ENCODE peak calls at places on chromosome 7, in four cellular contexts. One of them, this sample, is unnamed.

GRCh38 chr7:55140221-55140980 is 121.6 kb downstream of the EGFR start:
- DNase-seq in H1: no peak
- DNase-seq in K562: no peak
- DNase-seq in SK-N-SH: no peak
- DNase-seq in this sample: no peak

GRCh38 chr7:107501593-107501992 is 31.7 kb downstream of the GPR22 start:
- DNase-seq in H1: no peak
- DNase-seq in K562: peak
- DNase-seq in SK-N-SH: peak
- DNase-seq in this sample: no peak

GRCh38 chr7:16034353-16034752 is 347.9 kb upstream of the MEOX2 start:
- DNase-seq in H1: no peak
- DNase-seq in K562: no peak
- DNase-seq in SK-N-SH: no peak
- DNase-seq in this sample: no peak

GRCh38 chr7:1854521-1855395 is 184.7 kb downstream of the ELFN1 start:
- DNase-seq in H1: peak
- DNase-seq in K562: peak
- DNase-seq in SK-N-SH: no peak
- DNase-seq in this sample: no peak

GRCh38 chr7:1552200-1552599 is 3.8 kb downstream of the TMEM184A start:
- DNase-seq in H1: no peak
- DNase-seq in K562: no peak
- DNase-seq in SK-N-SH: no peak
- DNase-seq in this sample: no peak

GRCh38 chr7:85162743-85163142 is 24.1 kb downstream of the SEMA3D start:
- DNase-seq in H1: no peak
- DNase-seq in K562: no peak
- DNase-seq in SK-N-SH: no peak
- DNase-seq in this sample: no peak

GRCh38 chr7:111424768-111425167 is 137.5 kb downstream of the IMMP2L start:
- DNase-seq in H1: no peak
- DNase-seq in K562: no peak
- DNase-seq in SK-N-SH: no peak
- DNase-seq in this sample: no peak

GRCh38 chr7:96088579-96088978 is 233.3 kb downstream of the SLC25A13 start:
- DNase-seq in H1: no peak
- DNase-seq in K562: no peak
- DNase-seq in SK-N-SH: no peak
- DNase-seq in this sample: no peak

GRCh38 chr7:159088016-159088865 is 56.4 kb downstream of the VIPR2 start:
- DNase-seq in H1: peak
- DNase-seq in K562: no peak
- DNase-seq in SK-N-SH: no peak
- DNase-seq in this sample: no peak

GRCh38 chr7:54783952-54784351 is 24.9 kb upstream of the SEC61G start:
- DNase-seq in H1: no peak
- DNase-seq in K562: no peak
- DNase-seq in SK-N-SH: no peak
- DNase-seq in this sample: no peak

GRCh38 chr7:78770422-78771410 is 682.8 kb downstream of the MAGI2 start:
- DNase-seq in H1: peak
- DNase-seq in K562: no peak
- DNase-seq in SK-N-SH: peak
- DNase-seq in this sample: no peak

GRCh38 chr7:158649279-158649678 is 55.3 kb downstream of the NCAPG2 start:
- DNase-seq in H1: no peak
- DNase-seq in K562: no peak
- DNase-seq in SK-N-SH: peak
- DNase-seq in this sample: no peak

GRCh38 chr7:140451716-140452115 is 27.6 kb downstream of the MKRN1 start:
- DNase-seq in H1: no peak
- DNase-seq in K562: no peak
- DNase-seq in SK-N-SH: no peak
- DNase-seq in this sample: no peak

GRCh38 chr7:111274882-111275281 is 184.0 kb downstream of the LRRN3 start:
- DNase-seq in H1: no peak
- DNase-seq in K562: no peak
- DNase-seq in SK-N-SH: no peak
- DNase-seq in this sample: no peak

GRCh38 chr7:103637080-103637479 is 191.1 kb upstream of the SLC26A5 start:
- DNase-seq in H1: no peak
- DNase-seq in K562: no peak
- DNase-seq in SK-N-SH: no peak
- DNase-seq in this sample: no peak

GRCh38 chr7:158272091-158272490 is 315.5 kb downstream of the PTPRN2 start:
- DNase-seq in H1: no peak
- DNase-seq in K562: no peak
- DNase-seq in SK-N-SH: peak
- DNase-seq in this sample: no peak

GRCh38 chr7:82805527-82805960 is 357.1 kb downstream of the PCLO start:
- DNase-seq in H1: no peak
- DNase-seq in K562: no peak
- DNase-seq in SK-N-SH: peak
- DNase-seq in this sample: no peak

GRCh38 chr7:137953043-137953691 is 48.7 kb downstream of the CREB3L2 start:
- DNase-seq in H1: no peak
- DNase-seq in K562: no peak
- DNase-seq in SK-N-SH: no peak
- DNase-seq in this sample: no peak
- TF ChIP-seq POLR2AphosphoS5 in H1: no peak
- TF ChIP-seq POLR2AphosphoS5 in K562: no peak
- TF ChIP-seq POLR2AphosphoS5 in SK-N-SH: no peak
- TF ChIP-seq POLR2AphosphoS5 in this sample: no peak

DNA sequence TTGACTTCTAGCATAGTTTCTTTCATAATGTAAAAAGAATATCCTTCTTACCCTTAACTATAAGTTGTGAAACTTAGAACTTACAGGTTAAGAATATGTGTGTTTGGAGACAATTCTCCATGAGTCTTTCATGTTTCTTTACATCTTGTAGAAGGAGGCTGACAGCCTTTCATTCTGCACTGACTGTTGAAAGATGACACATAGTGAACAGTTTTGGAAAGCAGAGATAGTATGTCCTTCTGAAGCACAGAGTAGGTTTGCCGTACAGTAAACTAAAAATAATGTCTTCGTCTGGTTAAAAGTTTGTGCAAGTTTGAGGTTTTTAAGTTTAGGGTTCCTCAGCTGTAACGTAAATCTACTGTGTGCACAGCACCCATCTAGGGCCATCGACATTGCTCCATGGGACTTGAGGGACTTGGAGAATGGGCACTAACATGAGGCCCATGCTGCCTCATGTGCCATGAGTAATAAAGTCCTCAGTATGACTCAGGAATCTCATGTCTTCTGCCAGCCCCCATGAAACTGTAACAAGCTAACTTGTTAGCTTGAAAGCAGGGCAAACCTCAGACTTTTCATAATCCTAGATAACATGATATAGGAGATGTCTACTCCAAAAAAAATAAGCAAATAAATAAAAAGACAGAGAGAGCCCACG is 24.5 kb upstream of the ELAPOR2 start:
- DNase-seq in H1: no peak
- DNase-seq in K562: no peak
- DNase-seq in SK-N-SH: no peak
- DNase-seq in this sample: no peak
- TF ChIP-seq TAF1 in H1: no peak
- TF ChIP-seq TAF1 in K562: no peak
- TF ChIP-seq TAF1 in SK-N-SH: no peak
- TF ChIP-seq TAF1 in this sample: no peak

DNA sequence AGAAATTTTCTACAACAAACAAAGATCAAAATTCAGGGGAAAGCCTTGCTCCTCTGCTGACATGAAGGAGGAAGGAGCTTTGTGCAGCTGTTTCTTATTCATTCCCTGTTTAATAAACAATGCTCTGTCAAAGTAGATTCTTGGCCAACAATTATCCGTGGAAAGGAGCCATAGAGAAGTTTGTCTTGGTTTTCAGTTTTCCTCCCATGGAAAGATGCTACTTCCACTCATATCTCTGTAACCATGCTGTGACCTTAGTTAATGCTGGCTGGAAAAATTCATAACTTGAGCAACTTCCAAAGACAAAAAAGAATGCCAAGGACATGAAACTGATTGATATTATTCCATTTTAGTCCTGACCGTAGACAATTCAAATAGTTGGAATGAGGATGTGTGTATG is 8.1 kb downstream of the DDC start:
- DNase-seq in H1: no peak
- DNase-seq in K562: no peak
- DNase-seq in SK-N-SH: no peak
- DNase-seq in this sample: no peak
- TF ChIP-seq POLR2AphosphoS5 in H1: no peak
- TF ChIP-seq POLR2AphosphoS5 in K562: no peak
- TF ChIP-seq POLR2AphosphoS5 in SK-N-SH: no peak
- TF ChIP-seq POLR2AphosphoS5 in this sample: no peak

GRCh38 chr7:76011437-76011836 is 17.0 kb upstream of the TMEM120A start:
- DNase-seq in H1: no peak
- DNase-seq in K562: peak
- DNase-seq in SK-N-SH: no peak
- DNase-seq in this sample: no peak
- TF ChIP-seq TAF1 in H1: no peak
- TF ChIP-seq TAF1 in K562: no peak
- TF ChIP-seq TAF1 in SK-N-SH: no peak
- TF ChIP-seq TAF1 in this sample: no peak

GRCh38 chr7:128167791-128168666 is 73.0 kb upstream of the LEP start:
- DNase-seq in H1: peak
- DNase-seq in K562: no peak
- DNase-seq in SK-N-SH: peak
- DNase-seq in this sample: peak
- TF ChIP-seq POLR2AphosphoS5 in H1: no peak
- TF ChIP-seq POLR2AphosphoS5 in K562: no peak
- TF ChIP-seq POLR2AphosphoS5 in SK-N-SH: no peak
- TF ChIP-seq POLR2AphosphoS5 in this sample: no peak

GRCh38 chr7:136391371-136391770 is 414.2 kb upstream of the MTPN start:
- DNase-seq in H1: no peak
- DNase-seq in K562: no peak
- DNase-seq in SK-N-SH: no peak
- DNase-seq in this sample: no peak
- TF ChIP-seq TAF1 in H1: no peak
- TF ChIP-seq TAF1 in K562: no peak
- TF ChIP-seq TAF1 in SK-N-SH: no peak
- TF ChIP-seq TAF1 in this sample: no peak

GRCh38 chr7:142897691-142898090 is 12.1 kb upstream of the TRPV6 start:
- DNase-seq in H1: no peak
- DNase-seq in K562: no peak
- DNase-seq in SK-N-SH: no peak
- DNase-seq in this sample: no peak

GRCh38 chr7:142898377-142899235 is 13.1 kb upstream of the TRPV6 start:
- DNase-seq in H1: peak
- DNase-seq in K562: no peak
- DNase-seq in SK-N-SH: no peak
- DNase-seq in this sample: no peak

GRCh38 chr7:142896741-142897379 is 11.3 kb upstream of the TRPV6 start:
- DNase-seq in H1: no peak
- DNase-seq in K562: no peak
- DNase-seq in SK-N-SH: no peak
- DNase-seq in this sample: no peak

GRCh38 chr7:142901426-142902259 is 16.1 kb upstream of the TRPV6 start:
- DNase-seq in H1: no peak
- DNase-seq in K562: no peak
- DNase-seq in SK-N-SH: no peak
- DNase-seq in this sample: no peak

DNA sequence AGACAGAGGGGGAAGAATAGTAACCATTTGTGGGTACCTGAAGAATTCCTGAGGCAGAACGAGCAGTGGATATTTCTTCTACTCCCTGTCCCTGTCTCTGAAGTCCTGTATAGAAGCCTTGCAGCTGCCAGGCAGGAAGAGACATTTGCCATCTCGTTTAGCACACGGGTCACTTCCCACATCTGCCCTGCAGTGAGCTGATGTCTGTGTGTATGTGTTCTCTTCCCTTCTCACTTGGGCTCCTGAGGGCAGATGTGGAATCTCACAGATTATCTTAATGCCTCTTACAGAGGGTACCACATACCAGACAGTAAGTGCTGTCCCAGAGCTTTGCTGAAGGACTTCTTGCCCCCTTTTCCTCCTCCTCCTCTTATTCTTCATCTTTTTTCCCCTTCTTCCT is 14.1 kb upstream of the TRPV6 start:
- DNase-seq in H1: no peak
- DNase-seq in K562: no peak
- DNase-seq in SK-N-SH: no peak
- DNase-seq in this sample: no peak
- TF ChIP-seq POLR2AphosphoS5 in H1: no peak
- TF ChIP-seq POLR2AphosphoS5 in K562: no peak
- TF ChIP-seq POLR2AphosphoS5 in SK-N-SH: no peak
- TF ChIP-seq POLR2AphosphoS5 in this sample: no peak

GRCh38 chr7:131105803-131106680 is 221.6 kb upstream of the MKLN1 start:
- DNase-seq in H1: peak
- DNase-seq in K562: peak
- DNase-seq in SK-N-SH: peak
- DNase-seq in this sample: peak

GRCh38 chr7:131105294-131105802 is 222.3 kb upstream of the MKLN1 start:
- DNase-seq in H1: no peak
- DNase-seq in K562: no peak
- DNase-seq in SK-N-SH: no peak
- DNase-seq in this sample: no peak

GRCh38 chr7:131106681-131107342 is 220.9 kb upstream of the MKLN1 start:
- DNase-seq in H1: peak
- DNase-seq in K562: peak
- DNase-seq in SK-N-SH: peak
- DNase-seq in this sample: no peak

GRCh38 chr7:131104611-131105293 is 222.9 kb upstream of the MKLN1 start:
- DNase-seq in H1: no peak
- DNase-seq in K562: no peak
- DNase-seq in SK-N-SH: no peak
- DNase-seq in this sample: no peak

GRCh38 chr7:131103997-131104396 is 223.7 kb upstream of the MKLN1 start:
- DNase-seq in H1: no peak
- DNase-seq in K562: no peak
- DNase-seq in SK-N-SH: no peak
- DNase-seq in this sample: no peak
- TF ChIP-seq TAF1 in H1: no peak
- TF ChIP-seq TAF1 in K562: no peak
- TF ChIP-seq TAF1 in SK-N-SH: no peak
- TF ChIP-seq TAF1 in this sample: no peak